ENCODE peak calls at places on chromosomes 13 and 19, in nine cellular contexts. M is memory B cell, J is WERI-Rb-1, B is fibroblast of pulmonary artery, N is dorsolateral prefrontal cortex, H is stomach, I is EH, F is HCT116, Y is LHCN-M2. V is an unnamed sample.

GRCh38 chr19:53394522-53394973 is 401 bp upstream of the ZNF765 start:
- DNase-seq in M (no peak), J (peak), B (no peak), N (peak), H (peak), I (peak), F (no peak), Y (peak), V (peak)

GRCh38 chr19:2887391-2887914 is 13.3 kb upstream of the ZNF57 start:
- DNase-seq in M (peak), J (peak), B (peak), N (peak), H (no peak), I (peak), F (peak), Y (peak), V (peak)

GRCh38 chr13:27035892-27036235 is 135.7 kb downstream of the USP12 start:
- DNase-seq in M (no peak), J (no peak), B (peak), N (no peak), H (no peak), I (no peak), F (peak), Y (no peak), V (no peak)

GRCh38 chr13:45143346-45143751 is 23.0 kb downstream of the GTF2F2 start:
- DNase-seq in M (no peak), J (no peak), B (peak), N (no peak), H (no peak), I (no peak), F (peak), Y (no peak), V (no peak)

GRCh38 chr19:5313307-5313706 is 27.3 kb downstream of the PTPRS start:
- DNase-seq in M (peak), J (no peak), B (no peak), N (peak), H (peak), I (no peak), F (no peak), Y (no peak), V (peak)

GRCh38 chr19:54029930-54030490 is 33.7 kb downstream of the VSTM1 start:
- DNase-seq in M (no peak), J (peak), B (peak), N (peak), H (peak), I (peak), F (peak), Y (peak), V (peak)

GRCh38 chr19:1616396-1616795 is 11.1 kb upstream of the UQCR11 start:
- DNase-seq in M (no peak), J (no peak), B (peak), N (no peak), H (no peak), I (peak), F (no peak), Y (no peak), V (no peak)

GRCh38 chr19:13066231-13066630 is 36.4 kb downstream of the LYL1 start:
- DNase-seq in M (no peak), J (no peak), B (no peak), N (no peak), H (no peak), I (no peak), F (no peak), Y (no peak), V (no peak)

GRCh38 chr19:7067716-7068115 is 1.8 kb upstream of the ZNF557 start:
- DNase-seq in M (no peak), J (no peak), B (no peak), N (no peak), H (no peak), I (peak), F (no peak), Y (peak), V (no peak)

GRCh38 chr13:96772426-96772825 is 221.8 kb downstream of the OXGR1 start:
- DNase-seq in M (no peak), J (no peak), B (no peak), N (no peak), H (no peak), I (no peak), F (no peak), Y (no peak), V (no peak)

GRCh38 chr19:5863030-5863665 is 7.2 kb downstream of the FUT5 start:
- DNase-seq in M (no peak), J (no peak), B (no peak), N (no peak), H (no peak), I (no peak), F (no peak), Y (no peak), V (no peak)

GRCh38 chr19:5837768-5838364 is 1.6 kb downstream of the FUT6 start:
- DNase-seq in M (no peak), J (no peak), B (no peak), N (no peak), H (no peak), I (no peak), F (no peak), Y (no peak), V (no peak)

GRCh38 chr19:48480476-48481190 is 11.5 kb downstream of the CYTH2 start:
- DNase-seq in M (no peak), J (no peak), B (no peak), N (peak), H (no peak), I (peak), F (no peak), Y (no peak), V (no peak)

GRCh38 chr19:39805120-39805519 is 26.5 kb downstream of the LEUTX start:
- DNase-seq in M (no peak), J (no peak), B (no peak), N (no peak), H (no peak), I (peak), F (no peak), Y (no peak), V (peak)

GRCh38 chr19:2166741-2167738 is 3.3 kb downstream of the DOT1L start:
- DNase-seq in M (no peak), J (no peak), B (peak), N (peak), H (peak), I (peak), F (no peak), Y (peak), V (peak)

GRCh38 chr19:37148214-37148613 is 24.3 kb downstream of the ZNF585A start:
- DNase-seq in M (no peak), J (no peak), B (no peak), N (no peak), H (no peak), I (no peak), F (no peak), Y (no peak), V (no peak)

GRCh38 chr19:12995596-12996541 is 594 bp downstream of the NFIX start:
- DNase-seq in M (no peak), J (no peak), B (peak), N (peak), H (no peak), I (peak), F (no peak), Y (peak), V (no peak)

GRCh38 chr13:27578121-27579030 is 42.0 kb downstream of the LNX2 start:
- DNase-seq in M (no peak), J (no peak), B (peak), N (no peak), H (no peak), I (peak), F (no peak), Y (peak), V (no peak)

GRCh38 chr13:111552891-111553637 is 232.6 kb downstream of the TEX29 start:
- DNase-seq in M (no peak), J (no peak), B (no peak), N (no peak), H (no peak), I (no peak), F (no peak), Y (no peak), V (no peak)

GRCh38 chr13:76965759-76966421 is 17.6 kb downstream of the ACOD1 start:
- DNase-seq in M (no peak), J (no peak), B (peak), N (peak), H (peak), I (peak), F (no peak), Y (peak), V (peak)

GRCh38 chr13:57666554-57666953 is 35.0 kb downstream of the PCDH17 start:
- DNase-seq in M (no peak), J (no peak), B (no peak), N (no peak), H (no peak), I (no peak), F (no peak), Y (no peak), V (no peak)

GRCh38 chr19:34172661-34173144 is 399 bp downstream of the LSM14A start:
- DNase-seq in M (peak), J (no peak), B (no peak), N (no peak), H (no peak), I (no peak), F (no peak), Y (peak), V (no peak)

GRCh38 chr13:34738251-34739170 is 203.6 kb upstream of the NBEA start:
- DNase-seq in M (no peak), J (no peak), B (peak), N (no peak), H (no peak), I (no peak), F (no peak), Y (peak), V (peak)

GRCh38 chr13:45333973-45334922 is 6.7 kb downstream of the TPT1 start:
- DNase-seq in M (no peak), J (no peak), B (peak), N (no peak), H (no peak), I (peak), F (no peak), Y (peak), V (no peak)

GRCh38 chr13:107348471-107348870 is 780.5 kb upstream of the ARGLU1 start:
- DNase-seq in M (no peak), J (no peak), B (peak), N (no peak), H (no peak), I (no peak), F (no peak), Y (no peak), V (no peak)

GRCh38 chr19:38284422-38284821 is 19.6 kb upstream of the C19orf33 start:
- DNase-seq in M (no peak), J (no peak), B (no peak), N (no peak), H (no peak), I (no peak), F (no peak), Y (no peak), V (no peak)

GRCh38 chr13:36207672-36208071 is 6.7 kb downstream of the SOHLH2 start:
- DNase-seq in M (no peak), J (no peak), B (peak), N (no peak), H (no peak), I (peak), F (no peak), Y (no peak), V (no peak)

V was measured in BE2C.